ENCODE peak calls at places on chromosomes 11 and 22, in seven cellular contexts. M is RCC 7860; W is CD4-positive, CD25-positive, alpha-beta regulatory T cell; L is NCI-H1048; Q is non-pigmented ciliary epithelial cell; F is fibroblast of the aortic adventitia; V is activated CD4-positive, alpha-beta T cell treated with anti-CD3 and anti-CD28 coated beads, Interleukin-2, amount 50 U/mL, for 4 hours. H is an unnamed sample.
A peak's percentile ranks its signal among the peaks of the same experiment; 100 is the strongest.

GRCh38 chr11:106231591-106231990 is 154.1 kb downstream of the AASDHPPT start:
- DNase-seq in M (peak; percentile 20), W (no peak), L (no peak), Q (no peak), F (peak; percentile 55), V (no peak), H (no peak)

GRCh38 chr11:61481806-61482205 is 26.7 kb upstream of the LRRC10B start:
- DNase-seq in M (no peak), W (no peak), L (no peak), Q (no peak), F (no peak), V (no peak), H (no peak)

GRCh38 chr11:62145261-62145871 is 21.6 kb downstream of the INCENP start:
- DNase-seq in M (no peak), W (no peak), L (no peak), Q (no peak), F (no peak), V (no peak), H (no peak)

GRCh38 chr22:33000342-33001280 is 57.6 kb downstream of the SYN3 start:
- DNase-seq in M (no peak), W (peak; percentile 2), L (no peak), Q (no peak), F (peak; percentile 50), V (no peak), H (peak; percentile 60)

GRCh38 chr11:134512791-134513538 is 100.9 kb upstream of the B3GAT1 start:
- DNase-seq in M (no peak), W (no peak), L (no peak), Q (no peak), F (no peak), V (no peak), H (no peak)

GRCh38 chr11:122439911-122440782 is 215.4 kb upstream of the UBASH3B start:
- DNase-seq in M (no peak), W (no peak), L (no peak), Q (no peak), F (peak; percentile 47), V (no peak), H (peak; percentile 19)

GRCh38 chr22:32341122-32341740 is 16.4 kb upstream of the RFPL3 start:
- DNase-seq in M (peak; percentile 58), W (no peak), L (no peak), Q (no peak), F (no peak), V (no peak), H (no peak)

GRCh38 chr11:127493330-127493729 is 492.8 kb upstream of the KIRREL3 start:
- DNase-seq in M (peak; percentile 4), W (no peak), L (no peak), Q (peak; percentile 1), F (no peak), V (no peak), H (peak; percentile 83)

GRCh38 chr11:94722735-94723134 is 45.4 kb upstream of the AMOTL1 start:
- DNase-seq in M (no peak), W (no peak), L (no peak), Q (no peak), F (no peak), V (no peak), H (no peak)

GRCh38 chr22:37484115-37485005 is 1.8 kb downstream of the MFNG start:
- DNase-seq in M (no peak), W (peak; percentile 64), L (no peak), Q (no peak), F (no peak), V (peak; percentile 60), H (no peak)

GRCh38 chr22:29773233-29773632 is 6.1 kb downstream of the UQCR10 start:
- DNase-seq in M (peak; percentile 80), W (no peak), L (no peak), Q (no peak), F (peak; percentile 35), V (no peak), H (no peak)

GRCh38 chr11:111393585-111393984 is 14.5 kb upstream of the POU2AF1 start:
- DNase-seq in M (no peak), W (no peak), L (no peak), Q (no peak), F (no peak), V (no peak), H (no peak)

GRCh38 chr22:43821606-43822425 is 9.7 kb upstream of the EFCAB6 start:
- DNase-seq in M (no peak), W (no peak), L (no peak), Q (no peak), F (no peak), V (no peak), H (no peak)

GRCh38 chr11:11306855-11307254 is 46.2 kb downstream of the CSNK2A3 start:
- DNase-seq in M (no peak), W (no peak), L (no peak), Q (no peak), F (no peak), V (no peak), H (no peak)

GRCh38 chr11:123145661-123146060 is 49.4 kb downstream of the CLMP start:
- DNase-seq in M (peak; percentile 14), W (no peak), L (no peak), Q (no peak), F (no peak), V (no peak), H (peak; percentile 89)

GRCh38 chr22:35785181-35785923 is 67.7 kb downstream of the APOL5 start:
- DNase-seq in M (no peak), W (no peak), L (no peak), Q (no peak), F (peak; percentile 67), V (no peak), H (no peak)

GRCh38 chr11:110968348-110969062 is 256.3 kb upstream of the ARHGAP20 start:
- DNase-seq in M (no peak), W (no peak), L (no peak), Q (no peak), F (no peak), V (no peak), H (no peak)

GRCh38 chr11:114559425-114560310 is at the start of gene NXPE1:
- DNase-seq in M (no peak), W (no peak), L (no peak), Q (no peak), F (no peak), V (no peak), H (no peak)

GRCh38 chr11:11532574-11532973 is 89.2 kb downstream of the GALNT18 start:
- DNase-seq in M (no peak), W (no peak), L (no peak), Q (no peak), F (no peak), V (no peak), H (peak; percentile 54)